ENCODE peak calls at places on chromosome 10, in seven cellular contexts. One of them, this sample, is unnamed.

GRCh38 chr10:129021597-129022304 is 445.3 kb upstream of the MGMT start:
- DNase-seq in activated CD4-positive, alpha-beta T cell treated with anti-CD3 and anti-CD28 coated beads, Interleukin-2, amount 50 U/mL, for 24 hours: no peak
- DNase-seq in T-helper 2 cell: no peak
- DNase-seq in CD14-positive monocyte: no peak
- DNase-seq in lower lobe of right lung: no peak
- DNase-seq in foreskin keratinocyte: no peak
- DNase-seq in pancreas: no peak
- DNase-seq in this sample: no peak

GRCh38 chr10:82390866-82391658 is 516.1 kb downstream of the NRG3 start:
- DNase-seq in pancreas: peak; percentile 34
- DNase-seq in foreskin keratinocyte: no peak
- DNase-seq in lower lobe of right lung: no peak
- DNase-seq in activated CD4-positive, alpha-beta T cell treated with anti-CD3 and anti-CD28 coated beads, Interleukin-2, amount 50 U/mL, for 24 hours: no peak
- DNase-seq in T-helper 2 cell: no peak
- DNase-seq in CD14-positive monocyte: no peak
- DNase-seq in this sample: no peak

GRCh38 chr10:1766049-1766448 is 28.7 kb upstream of the ADARB2 start:
- DNase-seq in T-helper 2 cell: no peak
- DNase-seq in pancreas: no peak
- DNase-seq in activated CD4-positive, alpha-beta T cell treated with anti-CD3 and anti-CD28 coated beads, Interleukin-2, amount 50 U/mL, for 24 hours: no peak
- DNase-seq in lower lobe of right lung: no peak
- DNase-seq in CD14-positive monocyte: no peak
- DNase-seq in foreskin keratinocyte: no peak
- DNase-seq in this sample: no peak

GRCh38 chr10:56341612-56342011 is 19.4 kb downstream of the ZWINT start:
- DNase-seq in T-helper 2 cell: no peak
- DNase-seq in pancreas: no peak
- DNase-seq in activated CD4-positive, alpha-beta T cell treated with anti-CD3 and anti-CD28 coated beads, Interleukin-2, amount 50 U/mL, for 24 hours: no peak
- DNase-seq in CD14-positive monocyte: no peak
- DNase-seq in foreskin keratinocyte: no peak
- DNase-seq in lower lobe of right lung: no peak
- DNase-seq in this sample: no peak

GRCh38 chr10:84574101-84574500 is 245.7 kb downstream of the CCSER2 start:
- DNase-seq in T-helper 2 cell: no peak
- DNase-seq in CD14-positive monocyte: no peak
- DNase-seq in activated CD4-positive, alpha-beta T cell treated with anti-CD3 and anti-CD28 coated beads, Interleukin-2, amount 50 U/mL, for 24 hours: no peak
- DNase-seq in pancreas: no peak
- DNase-seq in foreskin keratinocyte: no peak
- DNase-seq in lower lobe of right lung: no peak
- DNase-seq in this sample: no peak

GRCh38 chr10:129764901-129765663 is 199.0 kb downstream of the EBF3 start:
- DNase-seq in T-helper 2 cell: no peak
- DNase-seq in pancreas: no peak
- DNase-seq in activated CD4-positive, alpha-beta T cell treated with anti-CD3 and anti-CD28 coated beads, Interleukin-2, amount 50 U/mL, for 24 hours: no peak
- DNase-seq in foreskin keratinocyte: no peak
- DNase-seq in CD14-positive monocyte: no peak
- DNase-seq in lower lobe of right lung: peak; percentile 6
- DNase-seq in this sample: no peak

GRCh38 chr10:5975641-5976473 is 1.5 kb downstream of the IL15RA start:
- DNase-seq in activated CD4-positive, alpha-beta T cell treated with anti-CD3 and anti-CD28 coated beads, Interleukin-2, amount 50 U/mL, for 24 hours: peak; percentile 29
- DNase-seq in pancreas: no peak
- DNase-seq in foreskin keratinocyte: no peak
- DNase-seq in CD14-positive monocyte: peak; percentile 64
- DNase-seq in T-helper 2 cell: peak; percentile 19
- DNase-seq in lower lobe of right lung: peak; percentile 48
- DNase-seq in this sample: no peak

GRCh38 chr10:28403090-28403489 is 100.2 kb upstream of the MPP7 start:
- DNase-seq in activated CD4-positive, alpha-beta T cell treated with anti-CD3 and anti-CD28 coated beads, Interleukin-2, amount 50 U/mL, for 24 hours: no peak
- DNase-seq in foreskin keratinocyte: no peak
- DNase-seq in T-helper 2 cell: no peak
- DNase-seq in lower lobe of right lung: no peak
- DNase-seq in pancreas: no peak
- DNase-seq in CD14-positive monocyte: no peak
- DNase-seq in this sample: no peak

GRCh38 chr10:120336910-120337540 is 120.0 kb upstream of the PLPP4 start:
- DNase-seq in activated CD4-positive, alpha-beta T cell treated with anti-CD3 and anti-CD28 coated beads, Interleukin-2, amount 50 U/mL, for 24 hours: peak; percentile 18
- DNase-seq in pancreas: peak; percentile 31
- DNase-seq in T-helper 2 cell: peak; percentile 15
- DNase-seq in lower lobe of right lung: peak; percentile 49
- DNase-seq in CD14-positive monocyte: no peak
- DNase-seq in foreskin keratinocyte: no peak
- DNase-seq in this sample: no peak

GRCh38 chr10:97538839-97539238 is 33.7 kb upstream of the ANKRD2 start:
- DNase-seq in pancreas: no peak
- DNase-seq in lower lobe of right lung: no peak
- DNase-seq in T-helper 2 cell: no peak
- DNase-seq in foreskin keratinocyte: no peak
- DNase-seq in activated CD4-positive, alpha-beta T cell treated with anti-CD3 and anti-CD28 coated beads, Interleukin-2, amount 50 U/mL, for 24 hours: no peak
- DNase-seq in CD14-positive monocyte: no peak
- DNase-seq in this sample: no peak

GRCh38 chr10:52453501-52453900 is 139.4 kb downstream of the DKK1 start:
- DNase-seq in T-helper 2 cell: no peak
- DNase-seq in pancreas: no peak
- DNase-seq in foreskin keratinocyte: no peak
- DNase-seq in lower lobe of right lung: no peak
- DNase-seq in CD14-positive monocyte: no peak
- DNase-seq in activated CD4-positive, alpha-beta T cell treated with anti-CD3 and anti-CD28 coated beads, Interleukin-2, amount 50 U/mL, for 24 hours: no peak
- DNase-seq in this sample: no peak

GRCh38 chr10:11010582-11010981 is 7.1 kb upstream of the CELF2 start:
- DNase-seq in pancreas: no peak
- DNase-seq in foreskin keratinocyte: no peak
- DNase-seq in T-helper 2 cell: no peak
- DNase-seq in activated CD4-positive, alpha-beta T cell treated with anti-CD3 and anti-CD28 coated beads, Interleukin-2, amount 50 U/mL, for 24 hours: no peak
- DNase-seq in CD14-positive monocyte: no peak
- DNase-seq in lower lobe of right lung: no peak
- DNase-seq in this sample: no peak

GRCh38 chr10:95374597-95375209 is 83.9 kb upstream of the PDLIM1 start:
- DNase-seq in foreskin keratinocyte: no peak
- DNase-seq in lower lobe of right lung: peak; percentile 72
- DNase-seq in T-helper 2 cell: no peak
- DNase-seq in activated CD4-positive, alpha-beta T cell treated with anti-CD3 and anti-CD28 coated beads, Interleukin-2, amount 50 U/mL, for 24 hours: no peak
- DNase-seq in pancreas: peak; percentile 75
- DNase-seq in CD14-positive monocyte: peak; percentile 66
- DNase-seq in this sample: peak; percentile 54

GRCh38 chr10:103193820-103194529 is 903 bp upstream of the NT5C2 start:
- DNase-seq in lower lobe of right lung: no peak
- DNase-seq in CD14-positive monocyte: peak; percentile 51
- DNase-seq in foreskin keratinocyte: peak; percentile 22
- DNase-seq in T-helper 2 cell: no peak
- DNase-seq in activated CD4-positive, alpha-beta T cell treated with anti-CD3 and anti-CD28 coated beads, Interleukin-2, amount 50 U/mL, for 24 hours: no peak
- DNase-seq in pancreas: peak; percentile 36
- DNase-seq in this sample: no peak

GRCh38 chr10:99235872-99236626 is 397 bp upstream of the HPSE2 start:
- DNase-seq in T-helper 2 cell: no peak
- DNase-seq in foreskin keratinocyte: no peak
- DNase-seq in CD14-positive monocyte: no peak
- DNase-seq in pancreas: no peak
- DNase-seq in activated CD4-positive, alpha-beta T cell treated with anti-CD3 and anti-CD28 coated beads, Interleukin-2, amount 50 U/mL, for 24 hours: no peak
- DNase-seq in lower lobe of right lung: no peak
- DNase-seq in this sample: no peak

GRCh38 chr10:74977913-74978847 is 133.3 kb upstream of the SAMD8 start:
- DNase-seq in lower lobe of right lung: no peak
- DNase-seq in foreskin keratinocyte: no peak
- DNase-seq in activated CD4-positive, alpha-beta T cell treated with anti-CD3 and anti-CD28 coated beads, Interleukin-2, amount 50 U/mL, for 24 hours: no peak
- DNase-seq in pancreas: no peak
- DNase-seq in T-helper 2 cell: no peak
- DNase-seq in CD14-positive monocyte: no peak
- DNase-seq in this sample: no peak

GRCh38 chr10:30490289-30491000 is 56.5 kb downstream of the MAP3K8 start:
- DNase-seq in activated CD4-positive, alpha-beta T cell treated with anti-CD3 and anti-CD28 coated beads, Interleukin-2, amount 50 U/mL, for 24 hours: no peak
- DNase-seq in foreskin keratinocyte: no peak
- DNase-seq in T-helper 2 cell: no peak
- DNase-seq in lower lobe of right lung: no peak
- DNase-seq in CD14-positive monocyte: no peak
- DNase-seq in pancreas: no peak
- DNase-seq in this sample: no peak

GRCh38 chr10:21518629-21519321 is 6.7 kb downstream of the SKIDA1 start:
- DNase-seq in activated CD4-positive, alpha-beta T cell treated with anti-CD3 and anti-CD28 coated beads, Interleukin-2, amount 50 U/mL, for 24 hours: no peak
- DNase-seq in foreskin keratinocyte: no peak
- DNase-seq in pancreas: no peak
- DNase-seq in lower lobe of right lung: peak; percentile 38
- DNase-seq in T-helper 2 cell: no peak
- DNase-seq in CD14-positive monocyte: no peak
- DNase-seq in this sample: peak; percentile 55

GRCh38 chr10:43965033-43965917 is 316.6 kb upstream of the ZNF32 start:
- DNase-seq in foreskin keratinocyte: no peak
- DNase-seq in pancreas: peak; percentile 12
- DNase-seq in activated CD4-positive, alpha-beta T cell treated with anti-CD3 and anti-CD28 coated beads, Interleukin-2, amount 50 U/mL, for 24 hours: no peak
- DNase-seq in lower lobe of right lung: no peak
- DNase-seq in T-helper 2 cell: no peak
- DNase-seq in CD14-positive monocyte: no peak
- DNase-seq in this sample: no peak

GRCh38 chr10:102384606-102385429 is 10.7 kb upstream of the NFKB2 start:
- DNase-seq in CD14-positive monocyte: no peak
- DNase-seq in lower lobe of right lung: no peak
- DNase-seq in activated CD4-positive, alpha-beta T cell treated with anti-CD3 and anti-CD28 coated beads, Interleukin-2, amount 50 U/mL, for 24 hours: no peak
- DNase-seq in T-helper 2 cell: no peak
- DNase-seq in foreskin keratinocyte: no peak
- DNase-seq in pancreas: no peak
- DNase-seq in this sample: no peak

GRCh38 chr10:24849051-24849450 is 103.4 kb downstream of the PRTFDC1 start:
- DNase-seq in CD14-positive monocyte: no peak
- DNase-seq in lower lobe of right lung: no peak
- DNase-seq in pancreas: no peak
- DNase-seq in activated CD4-positive, alpha-beta T cell treated with anti-CD3 and anti-CD28 coated beads, Interleukin-2, amount 50 U/mL, for 24 hours: no peak
- DNase-seq in foreskin keratinocyte: peak; percentile 15
- DNase-seq in T-helper 2 cell: no peak
- DNase-seq in this sample: no peak

GRCh38 chr10:104824378-104825006 is 183.4 kb downstream of the SORCS3 start:
- DNase-seq in activated CD4-positive, alpha-beta T cell treated with anti-CD3 and anti-CD28 coated beads, Interleukin-2, amount 50 U/mL, for 24 hours: no peak
- DNase-seq in T-helper 2 cell: no peak
- DNase-seq in lower lobe of right lung: no peak
- DNase-seq in CD14-positive monocyte: no peak
- DNase-seq in foreskin keratinocyte: peak; percentile 0
- DNase-seq in pancreas: peak; percentile 17
- DNase-seq in this sample: no peak

GRCh38 chr10:5434017-5434753 is 21.8 kb downstream of the NET1 start:
- DNase-seq in pancreas: no peak
- DNase-seq in lower lobe of right lung: no peak
- DNase-seq in CD14-positive monocyte: no peak
- DNase-seq in activated CD4-positive, alpha-beta T cell treated with anti-CD3 and anti-CD28 coated beads, Interleukin-2, amount 50 U/mL, for 24 hours: no peak
- DNase-seq in T-helper 2 cell: no peak
- DNase-seq in foreskin keratinocyte: peak; percentile 37
- DNase-seq in this sample: no peak

This sample was measured in ovary.